ENCODE peak calls at places on chromosomes 6 and 20, in six cellular contexts. A is fibroblast of villous mesenchyme; I is activated T-helper 1 cell treated with anti-CD3 and anti-CD28 coated beads, Interleukin-2, amount 50 U/mL, for 16 hours; X is GM23338; H is HS-27A; M is foreskin melanocyte. Y is an unnamed sample.

GRCh38 chr20:46119028-46119546 is 973 bp downstream of the CD40 start:
- DNase-seq in A (no peak), I (no peak), X (no peak), H (no peak), M (no peak), Y (no peak)

GRCh38 chr20:45836841-45837240 is 3.2 kb downstream of the SNX21 start:
- DNase-seq in A (peak; percentile 78), I (no peak), X (no peak), H (no peak), M (no peak), Y (no peak)

GRCh38 chr20:59159091-59159821 is 4.4 kb upstream of the ZNF831 start:
- DNase-seq in A (no peak), I (peak; percentile 48), X (peak; percentile 67), H (no peak), M (no peak), Y (no peak)

GRCh38 chr20:44068780-44069191 is 118.2 kb downstream of the JPH2 start:
- DNase-seq in A (no peak), I (no peak), X (no peak), H (no peak), M (no peak), Y (no peak)

GRCh38 chr20:53579581-53580375 is 13.9 kb downstream of the ZNF217 start:
- DNase-seq in A (peak; percentile 85), I (no peak), X (no peak), H (no peak), M (no peak), Y (no peak)

GRCh38 chr20:3222635-3223600 is 13.6 kb downstream of the ITPA start:
- DNase-seq in A (no peak), I (no peak), X (peak; percentile 23), H (no peak), M (no peak), Y (no peak)

GRCh38 chr6:17885889-17886576 is 101.4 kb downstream of the KIF13A start:
- DNase-seq in A (no peak), I (no peak), X (no peak), H (no peak), M (no peak), Y (no peak)

GRCh38 chr6:35317483-35318199 is 20.0 kb downstream of the DEF6 start:
- DNase-seq in A (no peak), I (no peak), X (peak; percentile 45), H (no peak), M (no peak), Y (no peak)

GRCh38 chr20:44104807-44105517 is 82.0 kb downstream of the JPH2 start:
- DNase-seq in A (peak; percentile 59), I (no peak), X (no peak), H (no peak), M (no peak), Y (no peak)

GRCh38 chr6:100806280-100806679 is 74.8 kb downstream of the ASCC3 start:
- DNase-seq in A (no peak), I (no peak), X (no peak), H (no peak), M (no peak), Y (no peak)